ENCODE peak calls at places on chromosome 17, in four cellular contexts. Y is BE2C, A is neural progenitor cell, L is uterus. H is an unnamed sample.

GRCh38 chr17:21452377-21453143 is 76.4 kb downstream of the KCNJ12 start:
- DNase-seq in Y (no peak), A (peak; percentile 57), L (peak; percentile 43), H (peak; percentile 16)

GRCh38 chr17:4854181-4854681 is 21.1 kb downstream of the MINK1 start:
- DNase-seq in Y (no peak), A (no peak), L (no peak), H (no peak)

GRCh38 chr17:27701963-27702362 is 71.0 kb downstream of the LGALS9 start:
- DNase-seq in Y (no peak), A (no peak), L (no peak), H (no peak)

GRCh38 chr17:41894791-41895331 is 23.9 kb downstream of the ACLY start:
- DNase-seq in Y (peak; percentile 70), A (no peak), L (peak; percentile 66), H (no peak)

GRCh38 chr17:64406321-64407200 is 15.9 kb upstream of the PECAM1 start:
- DNase-seq in Y (no peak), A (peak; percentile 33), L (no peak), H (no peak)

GRCh38 chr17:59845595-59846390 is 47.0 kb downstream of the TUBD1 start:
- DNase-seq in Y (no peak), A (no peak), L (no peak), H (no peak)

GRCh38 chr17:35799942-35800341 is 4.5 kb upstream of the MMP28 start:
- DNase-seq in Y (peak; percentile 58), A (no peak), L (peak; percentile 63), H (no peak)

GRCh38 chr17:9928601-9929341 is 23.7 kb upstream of the RCVRN start:
- DNase-seq in Y (no peak), A (peak; percentile 81), L (peak; percentile 58), H (no peak)

GRCh38 chr17:38871247-38871991 is 1.6 kb downstream of the LASP1 start:
- DNase-seq in Y (no peak), A (peak; percentile 17), L (peak; percentile 79), H (peak; percentile 56)

GRCh38 chr17:4317648-4318047 is 48.8 kb downstream of the UBE2G1 start:
- DNase-seq in Y (no peak), A (no peak), L (no peak), H (no peak)

GRCh38 chr17:50769884-50770283 is 2.6 kb upstream of the ANKRD40CL start:
- DNase-seq in Y (no peak), A (no peak), L (no peak), H (no peak)

GRCh38 chr17:37770631-37771518 is 26.0 kb upstream of the HNF1B start:
- DNase-seq in Y (peak; percentile 70), A (peak; percentile 73), L (no peak), H (no peak)

GRCh38 chr17:50359998-50360461 is 13.0 kb downstream of the MRPL27 start:
- DNase-seq in Y (no peak), A (no peak), L (no peak), H (no peak)

GRCh38 chr17:27540300-27541105 is 84.3 kb downstream of the KSR1 start:
- DNase-seq in Y (no peak), A (no peak), L (peak; percentile 95), H (no peak)

GRCh38 chr17:66040402-66040801 is 151.5 kb downstream of the CEP112 start:
- DNase-seq in Y (no peak), A (peak; percentile 3), L (no peak), H (no peak)

DNA sequence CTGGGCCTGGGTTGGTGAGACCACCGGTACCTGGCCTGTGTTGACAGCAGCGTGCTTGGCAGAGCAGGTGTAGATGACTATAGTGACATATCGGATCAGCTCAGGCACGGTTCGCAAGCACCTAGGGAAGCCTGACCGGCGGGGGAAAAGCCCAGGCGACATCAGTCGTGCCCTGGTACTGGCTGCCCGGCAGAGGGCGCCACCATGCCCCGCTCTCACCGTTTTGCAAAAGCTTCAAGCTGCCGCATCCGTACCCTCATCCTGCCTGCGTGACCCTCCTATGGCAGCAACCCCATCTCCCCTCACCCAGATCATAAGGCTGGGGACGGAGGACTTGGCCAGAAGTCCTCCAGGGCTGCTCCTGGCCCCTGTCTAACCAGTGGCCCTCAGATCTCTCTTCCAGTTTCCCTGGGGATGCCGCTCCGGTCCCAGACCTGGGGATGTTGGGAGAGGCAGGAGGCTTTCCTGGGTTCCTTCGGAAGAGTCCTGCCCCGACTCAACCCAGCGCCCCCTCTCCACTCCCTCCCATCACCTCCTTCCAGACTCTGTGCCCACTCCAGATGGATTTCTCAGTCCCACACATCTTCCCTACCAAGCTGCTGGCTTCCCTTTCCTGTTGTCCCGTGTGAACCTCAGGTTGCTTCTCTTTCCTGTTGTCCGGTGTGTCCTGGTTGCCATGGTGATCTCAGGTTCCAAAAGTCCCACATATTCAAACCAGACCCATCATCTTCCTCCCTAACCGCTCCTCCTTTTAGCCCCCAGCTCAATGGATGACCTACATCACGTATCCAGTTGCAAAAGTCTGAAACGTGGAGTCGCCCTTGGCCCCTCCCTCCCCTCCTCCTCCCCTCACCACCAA is 13.7 kb downstream of the ALOX12B start:
- DNase-seq in Y (peak; percentile 74), A (peak; percentile 91), L (no peak), H (peak; percentile 88)
- H3K27me3 ChIP-seq in Y (peaks cover 31% of the 10 kb centered on the region), A (peaks cover 100% of the 10 kb centered on the region), L (peaks cover 36% of the 10 kb centered on the region), H (peaks cover 24% of the 10 kb centered on the region)

GRCh38 chr17:34201225-34201624 is 53.9 kb upstream of the CCL2 start:
- DNase-seq in Y (no peak), A (no peak), L (no peak), H (no peak)

GRCh38 chr17:34199449-34199848 is 55.6 kb upstream of the CCL2 start:
- DNase-seq in Y (no peak), A (no peak), L (no peak), H (no peak)

GRCh38 chr17:34201767-34202166 is 53.3 kb upstream of the CCL2 start:
- DNase-seq in Y (no peak), A (no peak), L (no peak), H (no peak)

GRCh38 chr17:34198519-34198918 is 56.6 kb upstream of the CCL2 start:
- DNase-seq in Y (no peak), A (no peak), L (no peak), H (no peak)

GRCh38 chr17:34199932-34200534 is 55.1 kb upstream of the CCL2 start:
- DNase-seq in Y (peak; percentile 77), A (peak; percentile 90), L (peak; percentile 85), H (peak; percentile 64)
- H3K27me3 ChIP-seq in Y (no peaks in the 10 kb centered on the region), A (peaks cover 26% of the 10 kb centered on the region), L (no peaks in the 10 kb centered on the region), H (no peaks in the 10 kb centered on the region)

GRCh38 chr17:79317916-79318315 is 243.3 kb downstream of the ENGASE start:
- DNase-seq in Y (no peak), A (no peak), L (no peak), H (no peak)
- H3K27me3 ChIP-seq in Y (peaks cover 80% of the 10 kb centered on the region), A (no peaks in the 10 kb centered on the region), L (no peaks in the 10 kb centered on the region), H (no peaks in the 10 kb centered on the region)

DNA sequence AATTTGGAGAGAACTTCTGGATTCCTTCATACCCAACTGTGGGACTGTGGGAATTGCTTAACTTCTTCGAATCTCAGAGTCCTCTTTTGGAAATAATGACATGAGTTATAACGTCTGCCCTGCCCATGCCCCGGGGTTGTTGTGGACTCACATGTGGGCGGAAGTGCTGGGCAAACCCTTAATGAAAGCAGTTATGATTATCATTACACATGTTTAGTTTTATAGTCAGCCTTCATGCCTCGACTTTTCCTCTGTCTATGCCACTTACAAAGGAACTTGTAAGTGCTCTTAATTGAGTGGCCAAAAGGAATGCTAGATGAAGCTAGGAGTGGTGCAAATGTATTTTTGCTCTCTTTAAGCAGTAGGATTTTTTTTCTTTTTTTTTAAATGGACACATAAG is 3.9 kb downstream of the KRT27 start:
- DNase-seq in Y (no peak), A (no peak), L (no peak), H (no peak)
- H3K27me3 ChIP-seq in Y (peaks cover 95% of the 10 kb centered on the region), A (peaks cover 21% of the 10 kb centered on the region), L (peaks cover 7% of the 10 kb centered on the region), H (peaks cover 35% of the 10 kb centered on the region)

GRCh38 chr17:48735057-48735341 is 6.4 kb upstream of the HOXB13 start:
- DNase-seq in Y (no peak), A (no peak), L (no peak), H (no peak)
- H3K27me3 ChIP-seq in Y (peaks cover 95% of the 10 kb centered on the region), A (peaks cover 100% of the 10 kb centered on the region), L (peaks cover 73% of the 10 kb centered on the region), H (peaks cover 72% of the 10 kb centered on the region)

GRCh38 chr17:71592431-71592830 is 528.4 kb upstream of the SOX9 start:
- DNase-seq in Y (no peak), A (no peak), L (no peak), H (no peak)
- H3K27me3 ChIP-seq in Y (no peaks in the 10 kb centered on the region), A (no peaks in the 10 kb centered on the region), L (no peaks in the 10 kb centered on the region), H (no peaks in the 10 kb centered on the region)

GRCh38 chr17:43787728-43788127 is 7.5 kb downstream of the CFAP97D1 start:
- DNase-seq in Y (no peak), A (no peak), L (no peak), H (no peak)
- H3K27me3 ChIP-seq in Y (peaks cover 19% of the 10 kb centered on the region), A (no peaks in the 10 kb centered on the region), L (no peaks in the 10 kb centered on the region), H (no peaks in the 10 kb centered on the region)

H was measured in CD4-positive, alpha-beta memory T cell.